ENCODE peak calls at places on chromosome 14, in five cellular contexts. H is stimulated activated CD4-positive, alpha-beta T cell treated with anti-CD3 and anti-CD28 coated beads, Interleukin-1b, Interleukin-23, amount 100 ng/mL, for 1 hour; E is T-helper 2 cell; A is astrocyte of the spinal cord; Y is neuronal stem cell. T is an unnamed sample.

GRCh38 chr14:97412933-97413574 is 615.9 kb downstream of the VRK1 start:
- DNase-seq in E (peak; percentile 66), Y (no peak), H (no peak), A (no peak), T (no peak)

GRCh38 chr14:59406454-59407245 is 58.5 kb downstream of the GPR135 start:
- DNase-seq in A (peak; percentile 51), Y (no peak), H (no peak), E (no peak), T (no peak)

GRCh38 chr14:77059276-77059934 is 30.9 kb upstream of the IRF2BPL start:
- DNase-seq in H (no peak), A (peak; percentile 93), Y (no peak), E (peak; percentile 54), T (no peak)

GRCh38 chr14:33567736-33568124 is 383.1 kb downstream of the EGLN3 start:
- DNase-seq in H (no peak), A (peak; percentile 81), E (no peak), Y (no peak), T (no peak)

GRCh38 chr14:93013368-93013719 is 90.4 kb downstream of the CHGA start:
- DNase-seq in A (no peak), E (no peak), Y (no peak), H (no peak), T (no peak)

GRCh38 chr14:102544745-102545460 is 35.3 kb upstream of the ANKRD9 start:
- DNase-seq in Y (no peak), H (no peak), A (no peak), E (peak; percentile 37), T (no peak)

GRCh38 chr14:100651999-100652508 is 64.8 kb upstream of the BEGAIN start:
- DNase-seq in A (no peak), E (no peak), Y (no peak), H (no peak), T (no peak)

GRCh38 chr14:83356080-83356479 is 1822.4 kb upstream of the SEL1L start:
- DNase-seq in A (no peak), E (no peak), H (no peak), Y (no peak), T (no peak)

GRCh38 chr14:33846100-33846824 is 104.6 kb downstream of the EGLN3 start:
- DNase-seq in Y (no peak), A (no peak), H (no peak), E (no peak), T (no peak)

GRCh38 chr14:81682134-81682533 is 148.5 kb upstream of the SEL1L start:
- DNase-seq in E (no peak), A (no peak), H (no peak), Y (no peak), T (no peak)

GRCh38 chr14:77088219-77088618 is 9.8 kb upstream of the CIPC start:
- DNase-seq in E (peak; percentile 77), A (no peak), Y (no peak), H (no peak), T (no peak)

GRCh38 chr14:98743536-98743935 is 528.5 kb downstream of the BCL11B start:
- DNase-seq in H (no peak), E (no peak), Y (no peak), A (no peak), T (peak; percentile 56)

GRCh38 chr14:68791078-68791983 is 1.5 kb downstream of the ZFP36L1 start:
- DNase-seq in A (peak; percentile 51), H (no peak), Y (no peak), E (no peak), T (no peak)

GRCh38 chr14:68451676-68452387 is 341.0 kb downstream of the ZFP36L1 start:
- DNase-seq in E (no peak), A (peak; percentile 40), H (no peak), Y (no peak), T (no peak)

GRCh38 chr14:41830679-41831078 is 224.0 kb downstream of the LRFN5 start:
- DNase-seq in A (peak; percentile 56), Y (no peak), H (no peak), E (no peak), T (no peak)

GRCh38 chr14:76289276-76289675 is 86.7 kb upstream of the ESRRB start:
- DNase-seq in Y (no peak), E (no peak), H (no peak), A (no peak), T (peak; percentile 42)

GRCh38 chr14:83291716-83292115 is 1758.1 kb upstream of the SEL1L start:
- DNase-seq in H (no peak), Y (no peak), E (no peak), A (no peak), T (no peak)

GRCh38 chr14:60647081-60647836 is 2.0 kb downstream of the SIX1 start:
- DNase-seq in E (no peak), Y (peak; percentile 54), H (no peak), A (peak; percentile 61), T (no peak)

GRCh38 chr14:73457935-73458218 is 469 bp downstream of the NUMB start:
- DNase-seq in E (no peak), H (no peak), A (no peak), Y (no peak), T (peak; percentile 84)

GRCh38 chr14:75279153-75279738 is 618 bp downstream of the FOS start:
- DNase-seq in E (peak; percentile 71), H (no peak), A (peak; percentile 82), Y (no peak), T (no peak)

GRCh38 chr14:68408680-68409079 is 384.2 kb downstream of the ZFP36L1 start:
- DNase-seq in H (no peak), A (no peak), Y (no peak), E (peak; percentile 20), T (no peak)

GRCh38 chr14:56918849-56919574 is 108.7 kb upstream of the OTX2 start:
- DNase-seq in H (no peak), E (no peak), Y (no peak), A (no peak), T (no peak)

GRCh38 chr14:55944757-55945156 is 173.5 kb upstream of the PELI2 start:
- DNase-seq in H (no peak), E (no peak), A (no peak), Y (no peak), T (no peak)

T was measured in osteocyte.